ENCODE peak calls at places on chromosome 11, in five cellular contexts. Q is heart left ventricle, M is choroid plexus epithelial cell, A is fibroblast of mammary gland, S is IMR-90. C is an unnamed sample.
A peak's percentile ranks its signal among the peaks of the same experiment; 100 is the strongest.

GRCh38 chr11:72581067-72581466 is 93.2 kb downstream of the PDE2A start:
- DNase-seq in Q (no peak), M (no peak), A (no peak), S (no peak), C (no peak)

GRCh38 chr11:15127341-15127740 is 12.6 kb downstream of the INSC start:
- DNase-seq in Q (no peak), M (peak; percentile 67), A (peak; percentile 98), S (peak; percentile 81), C (peak; percentile 36)

GRCh38 chr11:67351275-67352005 is 1.9 kb downstream of the POLD4 start:
- DNase-seq in Q (no peak), M (peak; percentile 86), A (peak; percentile 79), S (peak; percentile 80), C (peak; percentile 83)

GRCh38 chr11:73262851-73263495 is 9.2 kb upstream of the P2RY6 start:
- DNase-seq in Q (no peak), M (peak; percentile 51), A (peak; percentile 67), S (peak; percentile 52), C (peak; percentile 23)

GRCh38 chr11:68012843-68013610 is 2.9 kb downstream of the ALDH3B1 start:
- DNase-seq in Q (no peak), M (peak; percentile 98), A (peak; percentile 85), S (peak; percentile 95), C (peak; percentile 93)

GRCh38 chr11:127994736-127995135 is 592.6 kb downstream of the ETS1 start:
- DNase-seq in Q (no peak), M (peak; percentile 70), A (peak; percentile 4), S (peak; percentile 69), C (peak; percentile 7)

GRCh38 chr11:129973809-129974208 is 28.8 kb downstream of the PRDM10 start:
- DNase-seq in Q (peak; percentile 41), M (peak; percentile 46), A (no peak), S (no peak), C (no peak)

GRCh38 chr11:132050577-132051180 is 680.3 kb downstream of the NTM start:
- DNase-seq in Q (no peak), M (peak; percentile 51), A (no peak), S (peak; percentile 49), C (no peak)

GRCh38 chr11:78359921-78360320 is 57.7 kb downstream of the GAB2 start:
- DNase-seq in Q (no peak), M (no peak), A (no peak), S (no peak), C (no peak)

GRCh38 chr11:11456896-11457295 is 103.8 kb upstream of the CSNK2A3 start:
- DNase-seq in Q (no peak), M (no peak), A (no peak), S (no peak), C (no peak)

GRCh38 chr11:2366271-2366670 is 10.8 kb upstream of the CD81 start:
- DNase-seq in Q (peak; percentile 45), M (no peak), A (no peak), S (no peak), C (no peak)

GRCh38 chr11:118641463-118642019 is 34.1 kb downstream of the PHLDB1 start:
- DNase-seq in Q (no peak), M (no peak), A (no peak), S (no peak), C (no peak)

GRCh38 chr11:129814244-129814992 is 1.2 kb upstream of the TMEM45B start:
- DNase-seq in Q (no peak), M (no peak), A (no peak), S (no peak), C (no peak)

GRCh38 chr11:118530180-118530682 is 761 bp upstream of the TMEM25 start:
- DNase-seq in Q (no peak), M (peak; percentile 21), A (peak; percentile 8), S (peak; percentile 5), C (no peak)

GRCh38 chr11:6132431-6132830 is 24.9 kb downstream of the OR56B4 start:
- DNase-seq in Q (no peak), M (no peak), A (no peak), S (no peak), C (no peak)

GRCh38 chr11:89498845-89499448 is 7.8 kb upstream of the NOX4 start:
- DNase-seq in Q (no peak), M (no peak), A (no peak), S (no peak), C (no peak)

GRCh38 chr11:22304337-22304961 is 33.7 kb upstream of the SLC17A6 start:
- DNase-seq in Q (no peak), M (peak; percentile 53), A (peak; percentile 36), S (peak; percentile 23), C (peak; percentile 20)

GRCh38 chr11:128428876-128429416 is 158.4 kb downstream of the ETS1 start:
- DNase-seq in Q (no peak), M (no peak), A (peak; percentile 21), S (peak; percentile 43), C (no peak)

GRCh38 chr11:109123811-109124787 is 297.9 kb upstream of the C11orf87 start:
- DNase-seq in Q (peak; percentile 70), M (peak; percentile 75), A (peak; percentile 8), S (peak; percentile 4), C (no peak)

GRCh38 chr11:74276581-74276980 is 34.9 kb downstream of the P4HA3 start:
- DNase-seq in Q (no peak), M (peak; percentile 46), A (peak; percentile 53), S (peak; percentile 76), C (no peak)

GRCh38 chr11:96122601-96123044 is 198.7 kb upstream of the MTMR2 start:
- DNase-seq in Q (no peak), M (peak; percentile 53), A (no peak), S (peak; percentile 35), C (peak; percentile 36)

GRCh38 chr11:7154881-7155344 is 66.1 kb downstream of the RBMXL2 start:
- DNase-seq in Q (no peak), M (no peak), A (peak; percentile 26), S (no peak), C (peak; percentile 36)

GRCh38 chr11:121553806-121554205 is 101.0 kb upstream of the SORL1-AS1 start:
- DNase-seq in Q (no peak), M (peak; percentile 13), A (peak; percentile 50), S (peak; percentile 44), C (no peak)

GRCh38 chr11:9820260-9820659 is 156.4 kb downstream of the SWAP70 start:
- DNase-seq in Q (peak; percentile 79), M (no peak), A (no peak), S (no peak), C (no peak)

GRCh38 chr11:15720460-15720859 is 605.7 kb downstream of the INSC start:
- DNase-seq in Q (no peak), M (peak; percentile 7), A (no peak), S (peak; percentile 68), C (peak; percentile 65)

GRCh38 chr11:95566151-95566670 is 223.4 kb downstream of the FAM76B start:
- DNase-seq in Q (no peak), M (no peak), A (no peak), S (no peak), C (peak; percentile 49)

GRCh38 chr11:131533164-131533563 is 162.7 kb downstream of the NTM start:
- DNase-seq in Q (no peak), M (no peak), A (no peak), S (no peak), C (no peak)

GRCh38 chr11:78318733-78319132 is 98.9 kb downstream of the GAB2 start:
- DNase-seq in Q (no peak), M (no peak), A (no peak), S (no peak), C (peak; percentile 46)

DNA sequence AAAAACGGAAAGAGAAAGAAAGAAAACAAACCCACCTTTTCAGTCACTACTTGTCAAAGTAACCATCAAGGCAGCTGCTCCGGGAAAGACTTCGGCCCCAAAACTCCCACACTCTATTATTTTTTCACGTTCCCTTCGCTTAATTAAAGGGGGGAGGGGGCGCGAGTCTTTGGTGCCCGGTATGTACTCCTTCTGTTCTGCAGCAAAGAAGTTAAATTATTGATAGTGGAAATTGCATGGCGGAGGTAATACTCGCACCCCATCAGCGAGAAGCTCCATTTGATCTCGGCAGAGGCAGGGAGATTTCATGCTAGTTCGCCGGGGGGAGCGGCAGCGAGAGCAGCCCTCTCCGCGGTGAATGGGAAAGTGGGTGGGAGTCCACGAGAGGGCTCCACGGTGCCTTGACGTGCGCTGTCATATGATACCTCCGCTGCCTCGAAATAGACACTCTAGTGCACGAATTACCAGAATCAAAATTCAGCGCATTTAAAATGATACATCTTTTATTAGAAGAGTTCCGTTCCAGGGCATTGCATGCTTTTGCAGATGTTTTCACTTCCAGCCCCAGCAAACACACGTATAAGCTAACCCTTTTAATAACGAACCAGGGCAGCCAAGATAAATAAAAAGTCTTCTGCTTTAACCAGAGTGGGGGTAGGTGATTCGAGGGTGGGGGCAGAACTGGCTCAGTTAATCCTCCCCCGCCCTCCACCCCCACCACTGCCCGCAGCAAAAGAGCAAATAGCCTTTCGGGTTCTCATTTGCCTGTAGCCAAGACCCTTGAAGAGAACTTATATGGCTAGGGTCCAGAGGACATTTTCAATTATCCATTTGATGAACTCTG is 1.2 kb upstream of the BDNF start:
- DNase-seq in Q (peak; percentile 57), M (peak; percentile 81), A (peak; percentile 46), S (peak; percentile 89), C (peak; percentile 82)
- H3K4me3 ChIP-seq in Q (peak overlapping the region; percentile 71), M (peak overlapping the region; percentile 74), A (peak overlapping the region; percentile 45), S (peak overlapping the region; percentile 85), C (peak overlapping the region; percentile 93)

GRCh38 chr11:66055021-66055420 is 2.9 kb downstream of the SF3B2 start:
- DNase-seq in Q (no peak), M (no peak), A (no peak), S (no peak), C (no peak)

GRCh38 chr11:66051371-66051765 is 796 bp upstream of the SF3B2 start:
- DNase-seq in Q (no peak), M (no peak), A (no peak), S (no peak), C (no peak)

GRCh38 chr11:66051766-66052663 is at the start of gene SF3B2:
- DNase-seq in Q (peak; percentile 99), M (peak; percentile 99), A (peak; percentile 96), S (peak; percentile 98), C (peak; percentile 99)

GRCh38 chr11:66050581-66051231 is 1.5 kb upstream of the SF3B2 start:
- DNase-seq in Q (no peak), M (no peak), A (no peak), S (no peak), C (no peak)

DNA sequence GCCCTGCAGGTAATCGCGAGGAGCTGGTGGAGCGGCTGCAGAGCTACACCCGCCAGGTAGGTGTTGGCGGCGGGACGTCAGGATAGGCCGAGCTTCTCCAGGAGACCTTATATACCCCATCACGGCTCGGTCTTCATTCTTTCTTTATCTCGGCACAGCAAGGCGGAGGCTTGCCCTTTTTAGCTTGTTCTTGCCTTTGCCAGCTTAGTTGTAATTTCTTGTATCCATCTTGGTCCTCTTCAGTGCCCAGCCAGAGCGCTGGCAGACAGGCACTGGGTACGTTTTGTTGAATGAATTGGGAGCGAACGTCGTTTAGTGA is 459 bp downstream of the SF3B2 start:
- DNase-seq in Q (no peak), M (peak; percentile 13), A (no peak), S (no peak), C (no peak)
- H3K4me3 ChIP-seq in Q (peak overlapping the region; percentile 79), M (peak overlapping the region; percentile 96), A (peak overlapping the region; percentile 98), S (peak overlapping the region; percentile 86), C (peak overlapping the region; percentile 89)

DNA sequence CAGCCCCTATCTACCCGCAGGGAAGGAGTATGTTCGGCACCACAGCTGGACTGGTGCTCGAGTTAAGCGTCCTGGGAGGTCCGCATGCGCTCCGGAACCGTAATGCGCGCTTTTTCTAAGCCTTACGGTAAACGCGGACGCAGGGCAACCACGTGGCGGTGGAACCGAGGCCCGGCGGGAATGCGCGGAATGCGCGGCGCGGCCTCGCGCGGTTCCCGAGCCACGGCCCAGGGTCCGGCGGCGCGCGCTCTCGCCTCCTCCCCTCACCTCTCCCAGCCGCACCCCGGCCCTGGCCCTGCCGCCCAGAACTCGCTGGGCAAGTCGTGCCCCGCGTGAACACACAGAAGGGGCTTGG is 4.5 kb upstream of the CCND1 start:
- DNase-seq in Q (peak; percentile 81), M (peak; percentile 96), A (peak; percentile 87), S (peak; percentile 90), C (peak; percentile 96)
- H3K4me3 ChIP-seq in Q (peak overlapping the region; percentile 79), M (peak overlapping the region; percentile 96), A (peak overlapping the region; percentile 25), S (peak overlapping the region; percentile 1), C (peak overlapping the region; percentile 35)

GRCh38 chr11:1238767-1239595 is 16.1 kb downstream of the MUC5B start:
- DNase-seq in Q (no peak), M (no peak), A (no peak), S (no peak), C (no peak)
- H3K4me3 ChIP-seq in Q (no peak overlapping the region), M (no peak overlapping the region), A (no peak overlapping the region), S (no peak overlapping the region), C (no peak overlapping the region)